ENCODE peak calls at places on chromosomes 4 and X, in eight cellular contexts. H is Kasumi-1, G is HT1080, M is left colon, D is glutamatergic neuron, Z is amniotic epithelial cell, J is AG10803, F is heart right ventricle. L is an unnamed sample.

GRCh38 chr4:185139736-185140135 is 3.3 kb upstream of the SLC25A4 start:
- DNase-seq in F (no peak), G (peak; percentile 3), H (no peak), D (no peak), J (no peak), M (no peak), Z (no peak), L (no peak)

GRCh38 chr4:70544279-70544870 is 26.0 kb downstream of the AMTN start:
- DNase-seq in F (no peak), M (no peak), Z (peak; percentile 29), H (peak; percentile 44), G (peak; percentile 13), J (peak; percentile 14), D (no peak), L (peak; percentile 21)

GRCh38 chr4:2417196-2417764 is 1.2 kb downstream of the ZFYVE28 start:
- DNase-seq in G (no peak), F (no peak), D (peak; percentile 51), Z (no peak), J (no peak), H (no peak), M (peak; percentile 48), L (no peak)

GRCh38 chr4:99504804-99505502 is 5.9 kb upstream of the C4orf17 start:
- DNase-seq in G (no peak), J (no peak), D (no peak), H (peak; percentile 59), F (no peak), Z (no peak), M (no peak), L (no peak)

GRCh38 chrX:68941385-68941952 is 112.6 kb downstream of the EFNB1 start:
- DNase-seq in J (no peak), G (no peak), Z (no peak), D (no peak), H (no peak), M (no peak), F (no peak), L (no peak)

GRCh38 chr4:16617416-16617815 is 281.0 kb downstream of the LDB2 start:
- DNase-seq in Z (no peak), J (peak; percentile 75), M (no peak), H (no peak), D (no peak), F (no peak), G (no peak), L (peak; percentile 65)

GRCh38 chr4:48635310-48635709 is 144.8 kb downstream of the FRYL start:
- DNase-seq in H (no peak), F (no peak), M (no peak), D (no peak), Z (peak; percentile 49), J (peak; percentile 59), G (peak; percentile 64), L (peak; percentile 46)

GRCh38 chr4:182969651-182970279 is 52.6 kb upstream of the DCTD start:
- DNase-seq in J (no peak), G (no peak), Z (no peak), F (no peak), M (peak; percentile 47), H (peak; percentile 79), D (no peak), L (no peak)

GRCh38 chr4:58776627-58777026 is 1666.4 kb upstream of the IGFBP7 start:
- DNase-seq in G (peak; percentile 83), D (no peak), Z (peak; percentile 84), J (no peak), H (no peak), F (no peak), M (no peak), L (peak; percentile 1)

GRCh38 chrX:13345037-13345436 is 25.2 kb upstream of the ATXN3L start:
- DNase-seq in G (no peak), Z (no peak), F (no peak), H (peak; percentile 17), M (no peak), J (no peak), D (no peak), L (no peak)

GRCh38 chr4:36445485-36445884 is 164.1 kb downstream of the DTHD1 start:
- DNase-seq in G (no peak), J (no peak), Z (no peak), M (no peak), D (no peak), F (no peak), H (no peak), L (no peak)

GRCh38 chr4:21954406-21954805 is 5.8 kb upstream of the KCNIP4 start:
- DNase-seq in J (no peak), M (no peak), G (no peak), Z (no peak), H (no peak), D (no peak), F (no peak), L (no peak)

GRCh38 chrX:129701624-129702069 is 37.1 kb upstream of the XPNPEP2 start:
- DNase-seq in M (peak; percentile 14), J (peak; percentile 80), Z (no peak), F (peak; percentile 66), D (no peak), G (no peak), H (no peak), L (peak; percentile 64)

GRCh38 chr4:123235431-123235830 is 161.2 kb upstream of the SPRY1 start:
- DNase-seq in D (no peak), H (no peak), F (no peak), M (no peak), Z (peak; percentile 66), J (peak; percentile 82), G (no peak), L (no peak)

GRCh38 chrX:33160273-33160672 is 51.1 kb downstream of the DMD start:
- DNase-seq in G (no peak), D (no peak), F (no peak), M (no peak), J (no peak), H (no peak), Z (no peak), L (no peak)

L was measured in cardiac fibroblast.